ENCODE peak calls at places on chromosomes 4 and X, in six cellular contexts. W, B, P, X, E and D are unnamed samples.

GRCh38 chr4:185685804-185686203 is 126.2 kb downstream of the SORBS2 start:
- DNase-seq in W (no peak), B (no peak), P (no peak), X (no peak), E (no peak), D (no peak)

GRCh38 chr4:15198070-15198727 is 195.9 kb downstream of the CPEB2 start:
- DNase-seq in W (no peak), B (no peak), P (no peak), X (no peak), E (peak), D (no peak)

GRCh38 chr4:40769266-40769665 is 19.5 kb downstream of the NSUN7 start:
- DNase-seq in W (no peak), B (no peak), P (no peak), X (no peak), E (no peak), D (no peak)

GRCh38 chrX:41128955-41129354 is 43.7 kb downstream of the USP9X start:
- DNase-seq in W (no peak), B (no peak), P (no peak), X (no peak), E (no peak), D (no peak)

GRCh38 chr4:53497446-53498069 is 93.7 kb downstream of the LNX1 start:
- DNase-seq in W (no peak), B (no peak), P (no peak), X (no peak), E (peak), D (no peak)

GRCh38 chr4:22897520-22898108 is 204.9 kb downstream of the GBA3 start:
- DNase-seq in W (peak), B (peak), P (peak), X (peak), E (peak), D (no peak)

GRCh38 chrX:39551748-39552147 is 546.0 kb downstream of the BCOR start:
- DNase-seq in W (no peak), B (no peak), P (no peak), X (no peak), E (no peak), D (no peak)

GRCh38 chrX:53235566-53235965 is 10.6 kb upstream of the KDM5C start:
- DNase-seq in W (no peak), B (no peak), P (no peak), X (no peak), E (no peak), D (no peak)

GRCh38 chrX:134368140-134368539 is 91.8 kb upstream of the HPRT1 start:
- DNase-seq in W (no peak), B (no peak), P (no peak), X (no peak), E (peak), D (no peak)

GRCh38 chrX:78123190-78123589 is 16.3 kb downstream of the TAF9B start:
- DNase-seq in W (no peak), B (no peak), P (no peak), X (no peak), E (no peak), D (no peak)

GRCh38 chr4:110005461-110006056 is 92.9 kb downstream of the EGF start:
- DNase-seq in W (peak), B (peak), P (peak), X (peak), E (peak), D (peak)

GRCh38 chr4:102627831-102628523 is 126.8 kb downstream of the NFKB1 start:
- DNase-seq in W (no peak), B (peak), P (peak), X (no peak), E (no peak), D (no peak)

GRCh38 chr4:69823481-69824186 is 36.3 kb downstream of the SULT1E1 start:
- DNase-seq in W (peak), B (peak), P (peak), X (no peak), E (peak), D (no peak)

GRCh38 chr4:89397464-89397863 is 89.9 kb upstream of the GPRIN3 start:
- DNase-seq in W (no peak), B (no peak), P (no peak), X (no peak), E (no peak), D (no peak)

GRCh38 chr4:92615049-92615448 is 311.3 kb downstream of the GRID2 start:
- DNase-seq in W (no peak), B (no peak), P (no peak), X (no peak), E (peak), D (no peak)

GRCh38 chrX:97294016-97294415 is 410.3 kb downstream of the RPA4 start:
- DNase-seq in W (no peak), B (no peak), P (no peak), X (no peak), E (no peak), D (no peak)

DNA sequence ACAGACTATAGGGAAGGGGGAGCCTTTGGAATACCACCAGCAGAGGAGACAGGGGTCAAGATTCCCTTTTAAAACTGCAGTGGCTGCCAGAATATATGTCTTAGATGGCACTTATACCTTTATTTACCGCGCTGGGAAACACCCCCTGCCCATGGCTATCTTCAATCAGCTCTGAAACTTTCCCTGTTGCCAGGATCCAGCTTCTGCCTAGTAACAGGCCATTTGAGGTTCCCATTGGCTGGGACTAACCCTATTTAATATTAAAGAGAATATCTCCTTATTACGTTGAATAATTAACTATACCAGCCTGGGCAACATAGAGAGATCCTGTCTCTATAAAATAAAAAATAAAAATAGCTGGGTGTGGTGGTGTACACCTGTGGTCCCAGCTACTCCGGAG is 23.8 kb downstream of the SOWAHB start:
- DNase-seq in W (peak), B (no peak), P (no peak), X (no peak), E (peak), D (no peak)
- TF ChIP-seq REST in W (no peak), B (no peak), P (no peak), X (no peak), E (no peak), D (no peak)

GRCh38 chr4:158428242-158428641 is 93.4 kb upstream of the RXFP1 start:
- DNase-seq in W (no peak), B (no peak), P (no peak), X (no peak), E (no peak), D (no peak)
- TF ChIP-seq REST in W (no peak), B (no peak), P (no peak), X (no peak), E (no peak), D (no peak)

DNA sequence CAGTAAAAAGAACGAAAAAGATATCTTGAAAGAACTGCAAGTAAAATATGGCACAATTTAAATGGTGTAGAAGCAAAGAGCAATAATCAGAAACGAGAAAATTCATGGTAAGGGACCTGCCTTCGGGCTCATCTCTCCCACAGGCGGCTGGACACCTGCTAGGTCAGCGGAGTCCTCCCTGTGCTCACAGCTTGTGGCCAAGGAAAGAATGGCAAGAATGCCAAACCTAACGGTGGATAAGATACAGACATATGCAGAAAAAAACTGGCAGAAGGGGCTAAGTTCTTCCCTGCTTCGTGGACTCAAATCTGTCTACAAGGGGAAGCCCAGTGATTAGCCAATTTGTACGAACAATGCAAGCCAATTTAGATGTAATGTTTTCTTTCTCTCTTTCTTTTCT is 152.1 kb upstream of the VCX start:
- DNase-seq in W (no peak), B (no peak), P (no peak), X (no peak), E (peak), D (no peak)
- TF ChIP-seq REST in W (no peak), B (no peak), P (no peak), X (no peak), E (no peak), D (no peak)

DNA sequence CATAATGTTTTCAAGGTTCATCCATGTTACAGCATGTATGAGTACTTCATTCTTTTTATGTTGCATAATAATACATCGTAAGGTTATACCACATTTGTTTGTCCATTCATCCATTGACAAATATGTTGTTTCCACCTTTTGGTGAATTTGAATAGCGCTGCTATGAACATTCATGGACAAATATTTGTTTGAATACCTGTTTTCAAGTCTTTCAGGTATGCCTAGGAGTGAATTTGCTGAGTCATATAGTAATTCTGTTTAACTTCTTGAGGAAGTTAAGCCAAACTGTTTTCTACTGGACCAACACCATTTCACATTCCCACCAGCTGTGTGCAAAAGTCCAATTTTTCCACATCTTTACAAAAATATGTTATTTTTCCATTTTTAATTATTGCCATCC is 31.5 kb downstream of the IRS4 start:
- DNase-seq in W (no peak), B (no peak), P (no peak), X (no peak), E (no peak), D (no peak)
- TF ChIP-seq REST in W (no peak), B (no peak), P (no peak), X (no peak), E (no peak), D (no peak)

GRCh38 chr4:7210818-7211217 is 18.5 kb downstream of the SORCS2 start:
- DNase-seq in W (no peak), B (no peak), P (peak), X (no peak), E (no peak), D (no peak)
- TF ChIP-seq REST in W (no peak), B (no peak), P (no peak), X (no peak), E (no peak), D (no peak)